ENCODE peak calls at places on chromosome 2, in five cellular contexts. O is HFF-Myc; A is kidney; W is DMS 273 treated with DMSO at 0.1 percent for 48 hours; G is CD4-positive, alpha-beta T cell. Y is an unnamed sample.

GRCh38 chr2:200765995-200766660 is 45.6 kb upstream of the BZW1 start:
- DNase-seq in W (no peak), A (no peak), O (no peak), G (no peak), Y (no peak)

GRCh38 chr2:94996401-94997100 is 29.0 kb upstream of the MAL start:
- DNase-seq in A (no peak), O (no peak), W (no peak), G (no peak), Y (no peak)

GRCh38 chr2:100142393-100142792 is at the start of gene AFF3:
- DNase-seq in O (no peak), G (peak), A (no peak), W (no peak), Y (no peak)

GRCh38 chr2:216545359-216545758 is 46.7 kb downstream of the RPL37A start:
- DNase-seq in W (no peak), G (no peak), O (peak), A (no peak), Y (no peak)

GRCh38 chr2:9983413-9984216 is 32.1 kb downstream of the GRHL1 start:
- DNase-seq in A (no peak), G (no peak), O (peak), W (no peak), Y (no peak)

GRCh38 chr2:97742381-97742847 is 29.0 kb downstream of the ZAP70 start:
- DNase-seq in A (no peak), O (no peak), G (no peak), W (no peak), Y (no peak)

GRCh38 chr2:11932053-11932512 is 185.7 kb downstream of the LPIN1 start:
- DNase-seq in A (no peak), G (no peak), W (no peak), O (no peak), Y (no peak)

GRCh38 chr2:1993711-1994682 is 249.7 kb upstream of the PXDN start:
- DNase-seq in A (no peak), W (no peak), O (no peak), G (no peak), Y (no peak)

GRCh38 chr2:186209532-186209931 is 276.5 kb upstream of the ZC3H15 start:
- DNase-seq in A (no peak), W (no peak), G (no peak), O (no peak), Y (no peak)

GRCh38 chr2:96325884-96326255 is 753 bp downstream of the ITPRIPL1 start:
- DNase-seq in O (no peak), G (peak), W (no peak), A (no peak), Y (no peak)